ENCODE peak calls at places on chromosomes 5 and 9, in five cellular contexts. K is ascending aorta, N is heart right ventricle, T is breast epithelium, R is fibroblast of the aortic adventitia. V is an unnamed sample.

GRCh38 chr5:142053434-142054253 is 40.8 kb upstream of the GNPDA1 start:
- DNase-seq in T (no peak), N (no peak), R (peak), K (no peak), V (peak)

GRCh38 chr5:36763454-36763853 is 113.1 kb upstream of the NIPBL start:
- DNase-seq in K (no peak), N (no peak), R (no peak), T (no peak), V (no peak)

GRCh38 chr5:151038801-151039238 is 18.4 kb downstream of the GPX3 start:
- DNase-seq in N (no peak), K (no peak), T (no peak), R (no peak), V (peak)

GRCh38 chr9:25681270-25681669 is 3.0 kb upstream of the TUSC1 start:
- DNase-seq in N (no peak), T (no peak), R (peak), K (no peak), V (peak)

GRCh38 chr9:82499337-82499736 is 510.8 kb downstream of the SPATA31D1 start:
- DNase-seq in N (no peak), R (no peak), K (no peak), T (no peak), V (no peak)

GRCh38 chr5:128276537-128277216 is 193.1 kb downstream of the SLC12A2 start:
- DNase-seq in N (no peak), R (peak), T (no peak), K (no peak), V (peak)

GRCh38 chr5:112534067-112534466 is 115.0 kb upstream of the EPB41L4A start:
- DNase-seq in R (no peak), N (no peak), K (no peak), T (no peak), V (no peak)

GRCh38 chr5:39024005-39024404 is 50.2 kb downstream of the RICTOR start:
- DNase-seq in N (peak), T (no peak), K (no peak), R (no peak), V (no peak)

GRCh38 chr9:1909322-1909721 is 105.8 kb upstream of the SMARCA2 start:
- DNase-seq in K (no peak), N (no peak), T (no peak), R (no peak), V (no peak)

GRCh38 chr9:93598647-93599241 is 22.4 kb downstream of the PHF2 start:
- DNase-seq in K (peak), N (no peak), R (peak), T (no peak), V (peak)

GRCh38 chr5:157511656-157512644 is 51.9 kb downstream of the NIPAL4 start:
- DNase-seq in T (peak), R (peak), K (peak), N (peak), V (peak)

GRCh38 chr9:111029260-111029659 is 9.0 kb downstream of the LPAR1 start:
- DNase-seq in T (no peak), N (no peak), K (no peak), R (no peak), V (no peak)

GRCh38 chr5:141753971-141754713 is 72.1 kb upstream of the ARAP3 start:
- DNase-seq in N (no peak), R (peak), T (no peak), K (no peak), V (peak)

GRCh38 chr9:92619601-92620300 is 50.2 kb downstream of the IPPK start:
- DNase-seq in T (no peak), N (no peak), K (no peak), R (no peak), V (no peak)

GRCh38 chr9:91903126-91903911 is 46.7 kb downstream of the ROR2 start:
- DNase-seq in N (no peak), T (no peak), R (no peak), K (peak), V (no peak)

GRCh38 chr5:80399553-80400239 is 8.2 kb upstream of the ZFYVE16 start:
- DNase-seq in K (no peak), R (peak), T (no peak), N (no peak), V (peak)

GRCh38 chr9:109206670-109207069 is 39.6 kb upstream of the FRRS1L start:
- DNase-seq in R (no peak), T (no peak), N (no peak), K (peak), V (no peak)

GRCh38 chr9:114168281-114169028 is 13.1 kb downstream of the COL27A1 start:
- DNase-seq in K (no peak), R (no peak), T (no peak), N (no peak), V (no peak)

GRCh38 chr9:95504053-95504963 is 12.5 kb downstream of the PTCH1 start:
- DNase-seq in T (no peak), N (peak), K (no peak), R (peak), V (peak)

GRCh38 chr9:132670816-132671371 is 630 bp downstream of the GTF3C4 start:
- DNase-seq in K (peak), R (peak), N (no peak), T (no peak), V (peak)

GRCh38 chr5:148186248-148187003 is 16.4 kb upstream of the SPINK6 start:
- DNase-seq in T (no peak), K (no peak), R (peak), N (no peak), V (peak)

GRCh38 chr9:132498811-132499210 is 83.6 kb upstream of the BARHL1 start:
- DNase-seq in T (no peak), N (no peak), R (no peak), K (no peak), V (no peak)

GRCh38 chr5:78511116-78511906 is 137.3 kb downstream of the LHFPL2 start:
- DNase-seq in N (no peak), K (no peak), R (no peak), T (no peak), V (no peak)

GRCh38 chr9:7088598-7088997 is 330.8 kb downstream of the KDM4C start:
- DNase-seq in K (no peak), R (peak), N (no peak), T (no peak), V (no peak)

GRCh38 chr9:88742483-88742882 is 207.5 kb downstream of the NXNL2 start:
- DNase-seq in N (no peak), T (no peak), K (peak), R (peak), V (peak)

GRCh38 chr5:30878751-30879150 is 314.7 kb upstream of the CDH6 start:
- DNase-seq in K (no peak), T (no peak), N (no peak), R (no peak), V (no peak)

GRCh38 chr5:179287071-179287470 is 58.2 kb downstream of the ADAMTS2 start:
- DNase-seq in R (no peak), K (no peak), T (no peak), N (peak), V (no peak)

GRCh38 chr9:113922160-113922559 is 46.1 kb downstream of the ZNF618 start:
- DNase-seq in N (no peak), R (no peak), K (no peak), T (no peak), V (no peak)

GRCh38 chr5:106843812-106844416 is 826.8 kb downstream of the EFNA5 start:
- DNase-seq in R (no peak), N (no peak), T (no peak), K (no peak), V (peak)

GRCh38 chr9:129495422-129496186 is 125.3 kb downstream of the C9orf50 start:
- DNase-seq in R (peak), K (peak), T (peak), N (peak), V (peak)

GRCh38 chr9:36456480-36457115 is 56.5 kb upstream of the RNF38 start:
- DNase-seq in R (peak), N (no peak), T (no peak), K (no peak), V (no peak)

GRCh38 chr5:124885490-124885889 is 139.1 kb upstream of the ZNF608 start:
- DNase-seq in R (no peak), T (no peak), N (no peak), K (no peak), V (no peak)

GRCh38 chr5:176748073-176748966 is 62.0 kb upstream of the UNC5A start:
- DNase-seq in T (no peak), R (no peak), K (peak), N (no peak), V (no peak)

GRCh38 chr9:4290427-4290837 is 9.4 kb downstream of the GLIS3 start:
- DNase-seq in R (no peak), N (no peak), K (no peak), T (no peak), V (no peak)

GRCh38 chr5:72692273-72692672 is 124.2 kb upstream of the TNPO1 start:
- DNase-seq in N (no peak), R (peak), T (no peak), K (no peak), V (peak)

GRCh38 chr5:1799110-1799601 is 481 bp downstream of the MRPL36 start:
- DNase-seq in R (peak), K (no peak), N (no peak), T (no peak), V (peak)

GRCh38 chr5:113807384-113808053 is 294.0 kb downstream of the YTHDC2 start:
- DNase-seq in K (no peak), N (no peak), T (no peak), R (peak), V (peak)

GRCh38 chr9:116550728-116551436 is 136.2 kb upstream of the TRIM32 start:
- DNase-seq in K (no peak), N (no peak), T (no peak), R (peak), V (peak)

GRCh38 chr9:114364528-114365041 is 23.2 kb downstream of the AKNA start:
- DNase-seq in T (no peak), K (peak), N (no peak), R (no peak), V (no peak)

GRCh38 chr5:14665110-14665822 is 748 bp downstream of the OTULIN start:
- DNase-seq in T (no peak), K (peak), N (peak), R (no peak), V (peak)

GRCh38 chr5:14664270-14665109 is at the start of gene OTULIN:
- DNase-seq in N (peak), R (peak), T (peak), K (peak), V (peak)

GRCh38 chr5:14663734-14664269 is 716 bp upstream of the OTULIN start:
- DNase-seq in K (no peak), T (peak), R (peak), N (no peak), V (no peak)

GRCh38 chr5:14660836-14661235 is 3.7 kb upstream of the OTULIN start:
- DNase-seq in N (no peak), K (no peak), T (no peak), R (no peak), V (peak)

GRCh38 chr5:14662721-14663120 is 1.8 kb upstream of the OTULIN start:
- DNase-seq in T (no peak), R (no peak), K (no peak), N (no peak), V (no peak)
- H3K4me3 ChIP-seq in T (no peak), R (peak), K (no peak), N (no peak), V (no peak)

GRCh38 chr9:37511006-37511714 is 25.4 kb downstream of the POLR1E start:
- DNase-seq in N (no peak), R (no peak), K (no peak), T (no peak), V (no peak)
- TF ChIP-seq CTCF in N (no peak), R (no peak), K (peak), T (no peak), V (peak)

GRCh38 chr9:120711354-120711753 is 2.9 kb downstream of the MEGF9 start:
- DNase-seq in R (peak), T (no peak), K (no peak), N (no peak), V (peak)

GRCh38 chr9:120708526-120709224 is 5.6 kb downstream of the MEGF9 start:
- DNase-seq in N (no peak), K (no peak), T (no peak), R (peak), V (peak)

GRCh38 chr9:120712539-120713031 is 1.7 kb downstream of the MEGF9 start:
- DNase-seq in N (no peak), T (no peak), K (no peak), R (no peak), V (no peak)

GRCh38 chr9:120711841-120712538 is 2.3 kb downstream of the MEGF9 start:
- DNase-seq in K (no peak), R (peak), N (no peak), T (no peak), V (peak)

DNA sequence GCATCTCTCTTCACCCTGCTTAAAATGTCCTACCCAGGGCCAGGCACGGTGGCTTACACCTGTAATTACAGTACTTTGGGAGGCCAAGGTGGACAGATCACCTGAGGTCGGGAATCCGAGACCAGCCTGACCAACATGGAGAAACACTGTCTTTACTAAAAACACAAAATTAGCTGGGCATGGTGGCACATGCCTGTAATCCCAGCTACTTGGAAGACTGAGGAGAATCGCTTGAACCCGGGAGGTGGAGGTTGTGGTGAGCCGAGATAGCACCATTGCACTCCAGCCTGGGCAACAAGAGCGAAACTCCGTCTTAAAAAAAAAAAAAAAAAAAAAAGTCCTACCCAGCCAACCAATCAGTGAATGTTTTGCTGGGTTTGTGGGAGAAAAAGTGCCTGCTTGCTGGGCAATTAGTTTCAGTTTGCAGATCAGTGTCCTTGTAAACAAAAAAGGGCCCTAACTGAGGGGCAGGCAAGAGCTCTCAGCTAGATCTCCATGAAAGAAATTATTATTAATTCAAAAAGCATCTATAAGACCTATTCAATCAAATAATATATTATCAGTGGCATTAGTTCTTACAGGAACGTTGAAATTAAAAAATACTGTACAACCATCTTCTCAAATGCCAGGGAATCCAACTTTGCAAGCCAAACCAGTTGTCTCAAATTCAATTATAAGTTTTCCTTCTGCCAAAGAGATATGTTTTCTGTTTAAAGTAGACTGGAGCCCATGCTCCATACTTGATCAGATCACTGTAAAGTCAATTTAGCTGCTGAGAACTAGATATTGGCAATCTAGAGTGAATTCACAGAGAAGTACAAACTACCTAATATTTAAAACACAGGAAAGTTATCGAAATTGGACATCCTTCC is 3.9 kb downstream of the MEGF9 start:
- DNase-seq in N (no peak), T (no peak), R (peak), K (no peak), V (peak)
- H3K4me3 ChIP-seq in N (peak), T (peak), R (peak), K (peak), V (no peak)

DNA sequence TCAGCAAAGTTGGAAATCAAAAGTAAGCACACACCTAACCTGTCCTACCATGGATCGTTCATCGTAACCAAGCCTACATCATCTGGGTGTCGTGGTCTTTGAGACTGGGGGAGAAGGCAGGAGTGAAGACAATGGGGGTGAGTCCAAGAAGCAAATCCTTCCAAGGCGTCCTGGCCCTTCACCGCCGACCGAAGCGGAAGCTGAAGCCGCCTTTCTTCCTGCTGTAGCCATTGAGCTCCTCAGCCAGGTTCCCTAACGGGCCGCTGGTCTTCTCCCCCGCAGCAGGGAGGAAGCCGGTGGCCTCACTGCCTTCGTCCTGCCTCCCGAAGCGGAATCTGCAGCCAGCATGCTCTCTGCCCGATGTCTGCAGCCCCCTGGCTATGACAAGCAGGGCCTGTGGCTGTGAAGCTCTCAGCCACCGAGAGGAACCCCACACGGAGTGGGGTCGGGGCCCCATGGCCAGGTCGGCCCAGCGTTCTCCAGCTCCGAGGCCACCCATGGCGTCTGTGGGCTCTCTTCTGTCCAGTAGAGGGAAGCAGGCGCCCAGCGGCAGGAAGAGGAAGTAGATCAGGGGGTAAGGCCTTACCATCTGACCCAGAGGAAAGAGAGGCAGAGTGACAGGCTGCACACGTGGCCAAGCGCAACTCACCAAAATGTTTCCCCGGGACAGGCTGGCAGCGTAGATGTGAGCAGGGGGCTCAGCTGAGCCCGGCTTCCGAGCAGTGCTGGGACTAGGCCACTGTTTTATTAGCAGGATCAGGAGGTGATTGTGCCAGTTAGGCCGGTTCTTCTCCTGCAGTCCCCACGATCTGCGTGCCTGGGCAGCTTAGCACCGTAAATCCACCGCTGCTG is 3.1 kb downstream of the QRFP start:
- DNase-seq in N (peak), T (no peak), K (no peak), R (no peak), V (no peak)
- TF ChIP-seq CTCF in N (peak), T (no peak), K (peak), R (no peak), V (no peak)

DNA sequence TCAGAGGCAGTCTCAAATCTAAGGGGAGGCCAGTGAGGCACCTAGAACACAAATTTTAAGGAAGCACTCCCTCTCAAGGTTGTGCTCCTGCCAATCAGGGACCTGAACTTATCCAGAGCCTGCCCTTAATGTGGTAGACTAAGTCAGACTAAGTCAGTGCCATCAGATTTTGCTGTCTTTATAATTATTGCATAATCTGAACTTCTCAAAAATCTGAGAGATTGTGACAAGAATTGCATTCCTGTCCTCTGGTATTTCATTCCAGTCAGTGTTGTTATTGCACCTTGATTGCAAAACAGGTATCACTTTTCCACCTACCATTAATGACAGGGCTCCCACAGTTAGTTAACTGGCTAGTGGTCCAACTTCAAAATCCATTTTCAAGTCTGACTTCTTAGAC is 197.1 kb upstream of the HCN1 start:
- DNase-seq in N (no peak), K (no peak), R (no peak), T (no peak), V (no peak)
- H3K4me3 ChIP-seq in N (no peak), K (no peak), R (no peak), T (no peak), V (no peak)

GRCh38 chr5:132501629-132501956 is 11.0 kb upstream of the IRF1 start:
- DNase-seq in N (no peak), K (no peak), T (no peak), R (no peak), V (no peak)

GRCh38 chr5:132498686-132499271 is 8.2 kb upstream of the IRF1 start:
- DNase-seq in N (no peak), R (no peak), K (peak), T (peak), V (no peak)

GRCh38 chr5:132499440-132500243 is 9.1 kb upstream of the IRF1 start:
- DNase-seq in K (peak), N (no peak), T (peak), R (no peak), V (no peak)

GRCh38 chr5:132500931-132501628 is 10.5 kb upstream of the IRF1 start:
- DNase-seq in T (no peak), R (peak), N (peak), K (peak), V (peak)

DNA sequence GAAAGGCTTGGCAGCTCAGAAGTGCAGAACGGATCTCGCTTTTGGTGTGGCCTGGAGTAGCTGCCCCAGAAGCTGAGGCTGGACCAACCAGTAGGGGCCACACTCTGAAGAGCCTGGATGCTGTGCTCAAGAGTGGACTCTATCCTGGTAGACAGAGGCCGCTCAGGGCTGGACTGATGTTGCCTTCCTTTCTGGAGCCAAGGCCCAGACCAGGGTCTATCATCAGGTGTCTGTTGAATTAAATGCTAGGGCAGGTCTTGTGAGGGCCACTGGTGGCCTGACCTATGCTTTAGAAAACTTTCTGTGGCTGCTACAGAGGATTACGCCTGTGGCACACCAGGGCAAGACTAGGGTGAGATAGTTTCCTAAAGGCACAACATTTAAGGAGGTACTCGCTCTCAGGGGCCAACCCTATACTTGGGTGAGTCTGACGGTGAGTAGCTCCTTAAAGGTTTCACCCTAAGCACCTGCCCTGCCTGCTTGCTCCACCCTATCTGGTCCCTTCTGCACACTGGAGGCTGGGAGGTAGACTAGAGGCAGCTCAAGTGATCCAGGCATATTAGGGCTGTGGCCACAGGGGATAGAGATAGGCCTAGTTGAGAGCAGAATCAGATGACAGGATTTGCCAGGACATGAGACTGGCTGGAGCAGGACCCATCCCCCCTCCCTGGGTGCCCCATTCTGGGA is 9.8 kb upstream of the IRF1 start:
- DNase-seq in K (peak), N (no peak), T (peak), R (no peak), V (no peak)
- TF ChIP-seq CTCF in K (no peak), N (no peak), T (no peak), R (no peak), V (no peak)

GRCh38 chr9:124016152-124017063 is 4.8 kb downstream of the LHX2 start:
- DNase-seq in K (no peak), R (no peak), N (no peak), T (no peak), V (no peak)
- H3K4me3 ChIP-seq in K (peak), R (no peak), N (no peak), T (peak), V (no peak)

GRCh38 chr9:73183917-73184861 is 32.5 kb downstream of the ANXA1 start:
- DNase-seq in T (no peak), N (no peak), R (peak), K (no peak), V (peak)
- TF ChIP-seq CTCF in T (peak), N (peak), R (peak), K (peak), V (peak)

V was measured in fibroblast of mammary gland.